ENCODE peak calls at places on chromosomes 6 and 20, in seven cellular contexts. S is GM12891, G is breast epithelium, Y is spleen, L is SK-N-MC, O is GM23338, Q is HCT116. X is an unnamed sample.

GRCh38 chr6:37618916-37619605 is 78.6 kb downstream of the MDGA1 start:
- DNase-seq in S (no peak), G (no peak), Y (no peak), L (no peak), O (no peak), Q (no peak), X (no peak)

GRCh38 chr6:20800229-20800628 is 266.0 kb downstream of the CDKAL1 start:
- DNase-seq in S (no peak), G (no peak), Y (no peak), L (no peak), O (no peak), Q (no peak), X (no peak)

GRCh38 chr6:111952821-111953535 is 79.7 kb upstream of the FYN start:
- DNase-seq in S (no peak), G (no peak), Y (no peak), L (no peak), O (no peak), Q (no peak), X (no peak)

GRCh38 chr6:524803-525202 is 132.1 kb downstream of the HUS1B start:
- DNase-seq in S (no peak), G (no peak), Y (no peak), L (no peak), O (no peak), Q (no peak), X (no peak)

GRCh38 chr6:20455175-20456075 is 53.7 kb downstream of the E2F3 start:
- DNase-seq in S (no peak), G (no peak), Y (no peak), L (no peak), O (no peak), Q (no peak), X (no peak)

GRCh38 chr6:71326611-71327010 is 38.0 kb downstream of the OGFRL1 start:
- DNase-seq in S (no peak), G (no peak), Y (no peak), L (no peak), O (no peak), Q (no peak), X (no peak)

GRCh38 chr6:6516643-6517042 is 71.9 kb upstream of the LY86 start:
- DNase-seq in S (no peak), G (no peak), Y (no peak), L (no peak), O (no peak), Q (no peak), X (no peak)

GRCh38 chr6:87945181-87945580 is 102.5 kb upstream of the SPACA1 start:
- DNase-seq in S (no peak), G (no peak), Y (no peak), L (no peak), O (no peak), Q (no peak), X (no peak)

GRCh38 chr6:155120034-155120433 is 124.9 kb downstream of the TIAM2 start:
- DNase-seq in S (no peak), G (no peak), Y (no peak), L (no peak), O (peak), Q (no peak), X (no peak)

GRCh38 chr20:58705525-58705924 is 12.9 kb downstream of the NPEPL1 start:
- DNase-seq in S (no peak), G (no peak), Y (peak), L (no peak), O (no peak), Q (no peak), X (no peak)

GRCh38 chr20:31661625-31662371 is 24.1 kb downstream of the COX4I2 start:
- DNase-seq in S (peak), G (peak), Y (peak), L (no peak), O (peak), Q (peak), X (peak)

GRCh38 chr20:60085551-60086132 is 127.4 kb downstream of the CDH26 start:
- DNase-seq in S (no peak), G (no peak), Y (no peak), L (no peak), O (peak), Q (no peak), X (no peak)

GRCh38 chr20:63895886-63896135 is 885 bp downstream of the DNAJC5 start:
- DNase-seq in S (no peak), G (no peak), Y (no peak), L (no peak), O (no peak), Q (no peak), X (no peak)

GRCh38 chr20:63015665-63016361 is 9.0 kb upstream of the BHLHE23 start:
- DNase-seq in S (no peak), G (no peak), Y (peak), L (no peak), O (peak), Q (no peak), X (no peak)

GRCh38 chr6:99422912-99423311 is 2.2 kb downstream of the PNISR start:
- DNase-seq in S (no peak), G (no peak), Y (no peak), L (peak), O (no peak), Q (no peak), X (no peak)

GRCh38 chr6:158514991-158515390 is 44.9 kb upstream of the TMEM181 start:
- DNase-seq in S (no peak), G (no peak), Y (no peak), L (no peak), O (no peak), Q (no peak), X (no peak)

GRCh38 chr6:55670850-55671413 is 91.9 kb upstream of the HMGCLL1 start:
- DNase-seq in S (no peak), G (no peak), Y (no peak), L (no peak), O (peak), Q (no peak), X (no peak)

GRCh38 chr20:3227511-3227910 is 11.5 kb downstream of the SLC4A11 start:
- DNase-seq in S (no peak), G (no peak), Y (no peak), L (no peak), O (no peak), Q (no peak), X (no peak)

DNA sequence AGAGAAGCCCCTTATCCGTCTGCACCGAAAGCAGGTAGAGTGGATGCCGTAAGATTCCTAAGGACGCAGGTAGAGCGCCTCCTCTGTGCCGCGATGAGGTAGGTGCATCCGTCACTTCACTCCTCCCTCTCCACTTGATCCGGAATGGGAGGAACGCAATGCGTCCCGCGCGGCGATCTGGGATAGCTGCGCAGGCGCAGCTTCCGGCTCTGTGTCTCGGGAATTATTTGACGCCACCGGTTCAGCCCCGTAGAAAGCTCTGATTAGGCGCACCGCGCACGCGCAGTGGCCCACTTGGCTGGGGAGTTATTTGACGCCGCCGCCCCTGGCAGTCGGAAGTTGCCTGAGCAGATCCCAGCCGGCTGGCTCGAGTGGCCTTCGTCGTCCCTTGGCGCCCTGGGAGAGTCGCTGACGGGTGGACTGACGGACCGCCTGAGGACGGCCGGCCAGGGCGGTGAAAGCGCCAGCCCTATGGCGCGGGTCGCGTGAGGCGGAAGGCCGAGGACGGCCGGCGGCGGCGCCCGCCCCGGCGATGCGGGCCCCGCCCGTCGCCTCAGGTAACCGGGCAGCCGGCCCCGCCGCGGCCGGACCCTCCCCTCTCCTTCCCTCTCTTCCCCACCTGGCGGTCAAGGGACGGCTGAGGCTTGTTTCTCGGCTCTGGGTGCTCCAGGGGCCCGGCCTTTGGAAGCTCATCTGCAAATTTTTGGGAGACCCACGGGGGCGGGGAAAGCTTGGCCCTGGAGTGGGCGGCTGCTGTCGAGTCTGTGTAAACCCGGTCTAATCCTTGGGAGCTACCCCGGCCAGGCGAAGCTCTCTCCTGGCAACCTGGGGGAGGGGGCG is at the start of gene RALGAPB:
- DNase-seq in S (peak), G (peak), Y (peak), L (peak), O (peak), Q (peak), X (peak)
- TF ChIP-seq POLR2AphosphoS5 in S (peak), G (peak), Y (peak), L (peak), O (peak), Q (peak), X (peak)

GRCh38 chr6:161233986-161234620 is 39.8 kb downstream of the AGPAT4 start:
- DNase-seq in S (no peak), G (no peak), Y (no peak), L (peak), O (no peak), Q (peak), X (no peak)
- TF ChIP-seq POLR2AphosphoS5 in S (no peak), G (no peak), Y (no peak), L (no peak), O (no peak), Q (peak), X (no peak)

GRCh38 chr6:79796197-79796596 is 151.2 kb downstream of the ELOVL4 start:
- DNase-seq in S (no peak), G (no peak), Y (no peak), L (no peak), O (no peak), Q (no peak), X (no peak)

GRCh38 chr6:79797105-79797504 is 150.2 kb downstream of the ELOVL4 start:
- DNase-seq in S (no peak), G (no peak), Y (no peak), L (no peak), O (no peak), Q (no peak), X (no peak)

GRCh38 chr6:79801362-79801761 is 146.0 kb downstream of the ELOVL4 start:
- DNase-seq in S (no peak), G (no peak), Y (no peak), L (no peak), O (no peak), Q (no peak), X (no peak)

GRCh38 chr6:79798841-79799240 is 148.5 kb downstream of the ELOVL4 start:
- DNase-seq in S (no peak), G (no peak), Y (no peak), L (no peak), O (no peak), Q (no peak), X (no peak)

GRCh38 chr6:79797912-79798311 is 149.4 kb downstream of the ELOVL4 start:
- DNase-seq in S (no peak), G (no peak), Y (no peak), L (no peak), O (no peak), Q (no peak), X (no peak)
- TF ChIP-seq POLR2AphosphoS5 in S (no peak), G (no peak), Y (no peak), L (no peak), O (no peak), Q (no peak), X (no peak)

GRCh38 chr6:16236648-16237199 is 1.7 kb upstream of the GMPR start:
- DNase-seq in S (no peak), G (peak), Y (peak), L (peak), O (no peak), Q (no peak), X (no peak)

GRCh38 chr6:16237242-16237641 is 1.1 kb upstream of the GMPR start:
- DNase-seq in S (no peak), G (no peak), Y (peak), L (no peak), O (no peak), Q (no peak), X (no peak)

GRCh38 chr6:16239090-16239797 is 857 bp downstream of the GMPR start:
- DNase-seq in S (no peak), G (no peak), Y (peak), L (no peak), O (peak), Q (no peak), X (no peak)

GRCh38 chr6:16238658-16239089 is 287 bp downstream of the GMPR start:
- DNase-seq in S (no peak), G (no peak), Y (no peak), L (no peak), O (peak), Q (no peak), X (no peak)

GRCh38 chr6:16238057-16238657 is at the start of gene GMPR:
- DNase-seq in S (peak), G (peak), Y (peak), L (no peak), O (peak), Q (peak), X (peak)
- TF ChIP-seq POLR2AphosphoS5 in S (no peak), G (no peak), Y (peak), L (no peak), O (no peak), Q (peak), X (no peak)

GRCh38 chr6:11367638-11368199 is 135.3 kb upstream of the NEDD9 start:
- DNase-seq in S (no peak), G (no peak), Y (no peak), L (no peak), O (no peak), Q (no peak), X (no peak)

GRCh38 chr6:11366934-11367637 is 134.6 kb upstream of the NEDD9 start:
- DNase-seq in S (no peak), G (no peak), Y (no peak), L (no peak), O (peak), Q (no peak), X (no peak)

GRCh38 chr6:11368264-11368663 is 135.8 kb upstream of the NEDD9 start:
- DNase-seq in S (no peak), G (no peak), Y (no peak), L (no peak), O (no peak), Q (no peak), X (no peak)

GRCh38 chr6:11364971-11365397 is 132.5 kb upstream of the NEDD9 start:
- DNase-seq in S (no peak), G (peak), Y (no peak), L (no peak), O (no peak), Q (no peak), X (no peak)

GRCh38 chr6:11366183-11366933 is 133.9 kb upstream of the NEDD9 start:
- DNase-seq in S (peak), G (no peak), Y (no peak), L (no peak), O (no peak), Q (no peak), X (no peak)
- TF ChIP-seq POLR2AphosphoS5 in S (no peak), G (no peak), Y (no peak), L (no peak), O (no peak), Q (no peak), X (no peak)

DNA sequence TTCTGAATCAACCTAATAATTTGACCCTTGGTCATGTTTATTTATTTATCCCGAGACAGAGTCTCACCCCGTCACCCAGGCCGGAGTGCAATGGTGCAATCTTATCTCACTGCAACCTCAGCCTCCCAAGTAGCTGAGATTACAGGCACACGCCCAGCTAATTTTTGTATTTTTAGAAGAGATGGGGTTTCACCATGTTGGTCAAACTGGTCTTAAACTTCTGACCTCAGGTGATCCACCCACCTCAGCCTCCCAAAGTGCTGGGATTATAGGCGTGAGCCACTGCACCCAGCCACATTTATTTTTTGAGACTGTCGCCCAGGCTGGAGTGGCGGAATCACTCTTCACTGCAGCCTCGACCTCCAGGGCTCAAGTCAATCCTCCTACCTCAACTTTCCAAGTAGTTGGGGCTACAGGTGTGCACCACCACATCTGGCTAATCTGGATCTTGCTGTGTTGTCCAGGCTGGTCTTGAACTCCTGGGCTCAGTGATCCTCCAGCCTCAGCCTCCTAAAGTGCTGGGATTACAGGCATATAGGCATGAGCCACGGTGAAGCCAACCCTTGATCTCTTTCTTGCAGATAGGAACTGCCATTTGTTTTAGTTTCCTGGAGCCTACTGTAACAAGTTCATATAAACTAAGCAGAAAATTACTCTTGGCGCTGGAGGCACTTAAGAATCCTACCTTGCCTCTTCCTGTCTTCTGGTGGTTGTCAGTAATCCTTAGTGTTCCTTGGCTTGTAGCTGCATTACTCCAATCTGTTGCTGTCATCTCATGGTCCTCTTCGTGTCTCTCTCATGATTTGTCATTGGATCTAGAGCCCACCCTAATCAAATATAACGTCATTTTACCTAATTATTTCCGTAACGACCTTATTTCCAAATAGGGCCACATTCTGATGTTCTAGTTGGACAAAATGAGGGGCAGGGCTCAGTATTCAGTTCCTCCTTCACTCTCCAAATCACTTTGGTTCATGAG is 2.3 kb downstream of the RPS18 start:
- DNase-seq in S (no peak), G (no peak), Y (no peak), L (no peak), O (no peak), Q (no peak), X (no peak)
- TF ChIP-seq POLR2AphosphoS5 in S (peak), G (no peak), Y (no peak), L (peak), O (peak), Q (no peak), X (peak)

DNA sequence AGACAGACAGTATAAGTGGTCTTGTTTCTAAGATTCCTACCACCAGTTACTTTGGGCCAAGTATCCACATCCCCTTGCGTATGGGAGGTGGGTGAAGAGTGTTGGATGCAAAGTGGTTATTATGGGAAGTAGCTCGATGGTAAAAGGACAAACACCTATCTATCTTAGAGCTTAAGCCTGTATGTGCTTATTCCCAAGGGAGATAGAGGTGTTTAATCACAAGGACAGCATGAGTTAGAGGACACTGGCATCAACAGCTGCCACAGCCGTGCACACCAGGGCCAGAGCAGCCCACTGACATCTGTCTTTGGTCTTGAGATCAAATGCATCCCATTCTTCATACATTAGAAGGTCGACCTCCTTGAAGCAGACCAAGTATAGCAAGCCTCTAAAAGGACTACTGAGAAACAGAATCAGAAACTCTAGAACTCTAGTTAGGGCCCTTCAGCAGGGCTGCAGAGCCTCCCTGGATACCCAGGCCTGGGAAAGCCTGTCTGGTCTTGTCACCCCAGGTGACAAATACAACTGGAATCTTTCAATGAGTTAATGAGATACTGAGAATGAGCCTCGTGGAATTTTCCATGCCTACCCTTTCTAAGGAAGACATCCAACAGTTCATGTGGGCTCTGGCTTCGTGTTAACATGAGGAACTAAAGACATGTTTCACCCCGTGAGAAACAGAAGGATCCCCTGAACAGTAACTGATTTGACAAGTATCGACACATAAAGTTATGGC is 28.7 kb downstream of the TXNDC5 start:
- DNase-seq in S (no peak), G (no peak), Y (peak), L (no peak), O (no peak), Q (no peak), X (no peak)
- TF ChIP-seq POLR2AphosphoS5 in S (no peak), G (no peak), Y (no peak), L (no peak), O (no peak), Q (no peak), X (no peak)

GRCh38 chr6:132817554-132818403 is 3.4 kb downstream of the RPS12 start:
- DNase-seq in S (no peak), G (no peak), Y (no peak), L (no peak), O (no peak), Q (no peak), X (no peak)
- TF ChIP-seq POLR2AphosphoS5 in S (no peak), G (no peak), Y (peak), L (no peak), O (peak), Q (peak), X (peak)

X was measured in GM12892.